ENCODE peak calls at places on chromosomes 13 and 19, in seven cellular contexts. Q is CD4-positive, alpha-beta T cell; S is body of pancreas; H is MCF 10A; I is omental fat pad; B is lower leg skin; U is left ventricle myocardium inferior. P is an unnamed sample.

GRCh38 chr13:29758591-29759114 is 91.8 kb downstream of the UBL3 start:
- DNase-seq in Q (no peak), S (peak; percentile 25), H (peak; percentile 87), I (no peak), B (no peak), U (no peak), P (no peak)

GRCh38 chr19:34228347-34228746 is 26.0 kb upstream of the GARRE1 start:
- DNase-seq in Q (no peak), S (no peak), H (no peak), I (no peak), B (no peak), U (no peak), P (no peak)

GRCh38 chr13:25253702-25254101 is 33.6 kb downstream of the MTMR6 start:
- DNase-seq in Q (no peak), S (no peak), H (no peak), I (no peak), B (no peak), U (no peak), P (no peak)

GRCh38 chr19:22502766-22503165 is 80.6 kb upstream of the ZNF98 start:
- DNase-seq in Q (no peak), S (no peak), H (no peak), I (no peak), B (no peak), U (no peak), P (no peak)

GRCh38 chr13:21568854-21569253 is 35.1 kb downstream of the MICU2 start:
- DNase-seq in Q (no peak), S (no peak), H (no peak), I (no peak), B (no peak), U (no peak), P (no peak)

GRCh38 chr19:38211206-38211605 is 12.8 kb downstream of the DPF1 start:
- DNase-seq in Q (no peak), S (no peak), H (no peak), I (no peak), B (no peak), U (no peak), P (peak; percentile 40)

GRCh38 chr19:3551808-3552095 is 5.6 kb downstream of the MFSD12 start:
- DNase-seq in Q (no peak), S (no peak), H (no peak), I (no peak), B (no peak), U (no peak), P (no peak)

GRCh38 chr13:32880636-32881035 is 135.6 kb upstream of the KL start:
- DNase-seq in Q (no peak), S (no peak), H (no peak), I (no peak), B (no peak), U (no peak), P (no peak)

GRCh38 chr19:23075031-23075733 is 41.6 kb upstream of the ZNF730 start:
- DNase-seq in Q (no peak), S (peak; percentile 46), H (no peak), I (peak; percentile 29), B (peak; percentile 15), U (peak; percentile 57), P (peak; percentile 93)

GRCh38 chr19:55232284-55232597 is 3.7 kb upstream of the TMEM86B start:
- DNase-seq in Q (no peak), S (no peak), H (no peak), I (no peak), B (no peak), U (no peak), P (no peak)

GRCh38 chr19:51566489-51567100 is 4.5 kb upstream of the ZNF175 start:
- DNase-seq in Q (no peak), S (no peak), H (no peak), I (no peak), B (no peak), U (no peak), P (no peak)

GRCh38 chr13:41370736-41371135 is 59.7 kb downstream of the NAA16 start:
- DNase-seq in Q (no peak), S (no peak), H (no peak), I (no peak), B (no peak), U (no peak), P (no peak)

GRCh38 chr13:109684084-109684835 is 102.1 kb downstream of the IRS2 start:
- DNase-seq in Q (no peak), S (peak; percentile 22), H (no peak), I (no peak), B (no peak), U (no peak), P (no peak)

GRCh38 chr13:68439821-68440220 is 1209.7 kb upstream of the PCDH9 start:
- DNase-seq in Q (no peak), S (no peak), H (peak; percentile 74), I (no peak), B (no peak), U (no peak), P (no peak)

GRCh38 chr19:40348961-40349507 is 539 bp downstream of the PLD3 start:
- DNase-seq in Q (no peak), S (peak; percentile 13), H (peak; percentile 43), I (no peak), B (no peak), U (no peak), P (no peak)

GRCh38 chr19:12555456-12555930 is 4.2 kb upstream of the ZNF564 start:
- DNase-seq in Q (no peak), S (no peak), H (no peak), I (no peak), B (no peak), U (no peak), P (no peak)

GRCh38 chr13:34720618-34721017 is 221.5 kb upstream of the NBEA start:
- DNase-seq in Q (no peak), S (no peak), H (no peak), I (no peak), B (no peak), U (no peak), P (no peak)

GRCh38 chr19:3580156-3580955 is 4.9 kb upstream of the GIPC3 start:
- DNase-seq in Q (no peak), S (no peak), H (peak; percentile 81), I (no peak), B (no peak), U (no peak), P (no peak)

GRCh38 chr13:23963947-23964346 is 66.6 kb upstream of the C1QTNF9B start:
- DNase-seq in Q (no peak), S (no peak), H (no peak), I (no peak), B (no peak), U (no peak), P (no peak)

GRCh38 chr19:9849786-9850185 is 14.7 kb downstream of the PIN1 start:
- DNase-seq in Q (no peak), S (no peak), H (no peak), I (no peak), B (no peak), U (no peak), P (no peak)

GRCh38 chr13:99362362-99362761 is 55.2 kb upstream of the GPR183 start:
- DNase-seq in Q (no peak), S (no peak), H (no peak), I (no peak), B (no peak), U (no peak), P (no peak)

GRCh38 chr13:94984974-94985373 is 272.6 kb upstream of the SOX21 start:
- DNase-seq in Q (no peak), S (no peak), H (no peak), I (no peak), B (no peak), U (no peak), P (no peak)

GRCh38 chr13:27583645-27584044 is 36.7 kb downstream of the LNX2 start:
- DNase-seq in Q (no peak), S (no peak), H (no peak), I (no peak), B (no peak), U (no peak), P (no peak)

GRCh38 chr13:29954082-29955043 is 103.9 kb upstream of the UBL3 start:
- DNase-seq in Q (peak; percentile 30), S (no peak), H (no peak), I (no peak), B (no peak), U (no peak), P (no peak)

GRCh38 chr19:13844130-13844631 is 32.8 kb upstream of the NANOS3 start:
- DNase-seq in Q (no peak), S (no peak), H (peak; percentile 69), I (no peak), B (no peak), U (no peak), P (no peak)

DNA sequence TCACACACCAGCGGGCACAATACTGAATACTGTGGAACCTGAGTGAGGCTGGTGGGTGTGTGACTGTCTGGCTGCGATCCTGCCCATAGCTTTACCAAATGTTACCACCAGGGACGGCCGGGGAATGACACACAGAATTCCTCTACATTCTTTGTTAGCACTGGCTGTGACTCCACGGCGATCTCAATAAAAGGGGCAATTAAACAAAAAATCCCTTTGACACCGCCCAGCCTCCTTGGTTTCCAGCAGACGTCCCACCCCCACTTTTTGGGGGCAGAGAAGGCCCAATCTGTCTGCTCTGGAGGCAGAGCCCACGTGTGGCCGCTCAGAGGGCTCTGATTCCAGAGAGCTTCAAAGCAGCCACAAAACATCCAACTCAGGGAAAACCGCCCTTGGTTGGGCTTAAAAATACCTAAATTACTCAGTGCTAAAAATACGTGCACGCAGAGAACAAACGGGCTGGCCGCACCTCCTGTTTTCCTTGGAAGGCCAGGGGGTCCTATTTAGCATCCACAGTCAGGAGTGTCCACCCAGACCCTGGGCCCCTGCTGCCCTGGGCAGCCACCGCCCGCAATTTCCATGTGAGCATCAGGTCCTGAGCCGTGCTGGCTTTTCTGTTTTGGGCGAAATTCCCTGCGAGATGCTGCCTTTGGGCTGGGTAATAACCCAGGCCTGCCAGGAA is 47.8 kb downstream of the GADD45B start:
- DNase-seq in Q (no peak), S (no peak), H (no peak), I (no peak), B (no peak), U (no peak), P (no peak)
- TF ChIP-seq CTCF in Q (no peak), S (no peak), H (no peak), I (no peak), B (no peak), U (no peak), P (no peak)

DNA sequence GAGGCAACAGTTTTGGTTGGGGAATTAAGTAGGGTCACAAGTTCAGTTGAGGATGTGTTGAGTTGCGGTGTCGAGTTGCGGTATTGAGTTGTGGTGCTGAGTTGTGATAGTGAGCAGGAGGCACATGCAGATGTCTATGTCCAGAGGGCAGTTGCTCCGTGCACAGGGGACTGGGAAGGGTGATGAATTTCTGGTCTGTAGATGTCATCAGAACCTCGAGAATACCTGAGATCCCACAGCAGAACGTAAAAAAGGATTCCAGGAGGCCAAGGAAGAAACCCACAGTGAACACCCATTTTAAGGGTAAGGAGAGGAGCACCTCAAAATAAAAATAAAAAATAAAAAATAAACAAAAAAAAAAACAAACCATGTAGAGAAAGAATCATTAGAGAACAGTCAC is 354.4 kb upstream of the ARGLU1 start:
- DNase-seq in Q (no peak), S (no peak), H (no peak), I (no peak), B (no peak), U (no peak), P (no peak)
- TF ChIP-seq CTCF in Q (no peak), S (no peak), H (no peak), I (no peak), B (no peak), U (no peak), P (no peak)

GRCh38 chr13:83975668-83976165 is 93.4 kb upstream of the SLITRK1 start:
- DNase-seq in Q (no peak), S (no peak), H (no peak), I (no peak), B (no peak), U (no peak), P (no peak)
- TF ChIP-seq CTCF in Q (no peak), S (no peak), H (no peak), I (no peak), B (no peak), U (no peak), P (no peak)

GRCh38 chr13:26499209-26499601 is 58.3 kb upstream of the WASF3 start:
- DNase-seq in Q (no peak), S (no peak), H (no peak), I (no peak), B (no peak), U (no peak), P (no peak)
- TF ChIP-seq CTCF in Q (no peak), S (no peak), H (no peak), I (no peak), B (no peak), U (no peak), P (no peak)

P was measured in glutamatergic neuron.